ENCODE peak calls at places on chromosomes 4 and X, in seven cellular contexts. R is astrocyte of the cerebellum, J is NCI-H2029, N is fibroblast of mammary gland, K is PC-3, V is caudate nucleus, P is neural progenitor cell. L is an unnamed sample.

GRCh38 chrX:13676885-13677284 is 12.0 kb upstream of the RAB9A start:
- DNase-seq in J (no peak), V (no peak), R (no peak), K (no peak), N (no peak), P (no peak), L (no peak)

GRCh38 chrX:7109838-7110793 is 37.4 kb upstream of the STS start:
- DNase-seq in P (peak), J (no peak), V (no peak), R (no peak), K (no peak), N (no peak), L (no peak)

GRCh38 chr4:150960079-150960478 is 55.0 kb downstream of the LRBA start:
- DNase-seq in R (no peak), N (peak), J (peak), V (no peak), K (peak), P (peak), L (peak)

GRCh38 chrX:23782863-23783568 is at the start of gene SAT1:
- DNase-seq in V (peak), J (peak), K (peak), P (peak), R (peak), N (peak), L (peak)

GRCh38 chr4:166501941-166502382 is 628.9 kb downstream of the TLL1 start:
- DNase-seq in J (peak), R (no peak), K (no peak), N (peak), V (no peak), P (peak), L (no peak)

GRCh38 chr4:7132730-7133582 is 59.4 kb upstream of the SORCS2 start:
- DNase-seq in J (no peak), V (no peak), R (no peak), K (no peak), P (no peak), N (peak), L (peak)

GRCh38 chr4:165006457-165006856 is 25.3 kb upstream of the TRIM60 start:
- DNase-seq in V (no peak), R (no peak), J (no peak), K (no peak), P (no peak), N (no peak), L (no peak)

GRCh38 chr4:100823993-100824323 is 306.1 kb upstream of the EMCN start:
- DNase-seq in K (no peak), N (no peak), R (no peak), V (no peak), J (no peak), P (no peak), L (no peak)

GRCh38 chr4:146267826-146268225 is 53.5 kb downstream of the REELD1 start:
- DNase-seq in P (no peak), R (no peak), V (no peak), J (no peak), N (no peak), K (no peak), L (no peak)

GRCh38 chr4:20809796-20810195 is 109.5 kb downstream of the PACRGL start:
- DNase-seq in P (no peak), K (peak), R (no peak), N (no peak), V (no peak), J (peak), L (no peak)

GRCh38 chr4:105741548-105741947 is 33.0 kb downstream of the GSTCD start:
- DNase-seq in K (no peak), J (no peak), R (no peak), P (no peak), V (no peak), N (peak), L (peak)

GRCh38 chr4:2083116-2083825 is 24.1 kb downstream of the NAT8L start:
- DNase-seq in K (no peak), P (no peak), V (no peak), J (no peak), N (no peak), R (no peak), L (no peak)

GRCh38 chrX:71671043-71671829 is 3.9 kb downstream of the LOC101059915 start:
- DNase-seq in N (no peak), R (no peak), V (no peak), P (no peak), J (no peak), K (peak), L (no peak)

GRCh38 chrX:35919536-35920309 is at the start of gene CFAP47:
- DNase-seq in R (peak), K (peak), N (no peak), J (peak), P (peak), V (no peak), L (no peak)

GRCh38 chr4:116520886-116521285 is 564.5 kb downstream of the TRAM1L1 start:
- DNase-seq in V (no peak), P (no peak), J (no peak), R (no peak), N (no peak), K (no peak), L (no peak)

L was measured in AG10803.